ENCODE peak calls at places on chromosomes 12 and 14, in four cellular contexts. One of them, this sample, is unnamed.

GRCh38 chr12:75884465-75884985 is 147.1 kb downstream of the PHLDA1 start:
- DNase-seq in IMR-90: no peak
- DNase-seq in MM.1S: no peak
- DNase-seq in psoas muscle: no peak
- DNase-seq in this sample: no peak

GRCh38 chr12:129212221-129212630 is 358.9 kb downstream of the GLT1D1 start:
- DNase-seq in MM.1S: no peak
- DNase-seq in psoas muscle: no peak
- DNase-seq in IMR-90: no peak
- DNase-seq in this sample: no peak

GRCh38 chr14:62179367-62180018 is 417.3 kb downstream of the SNAPC1 start:
- DNase-seq in IMR-90: peak
- DNase-seq in psoas muscle: no peak
- DNase-seq in MM.1S: peak
- DNase-seq in this sample: no peak

GRCh38 chr12:97556201-97556824 is 93.7 kb downstream of the RMST start:
- DNase-seq in psoas muscle: no peak
- DNase-seq in IMR-90: no peak
- DNase-seq in MM.1S: no peak
- DNase-seq in this sample: no peak

GRCh38 chr14:75257241-75257640 is 21.4 kb upstream of the FOS start:
- DNase-seq in IMR-90: peak
- DNase-seq in psoas muscle: no peak
- DNase-seq in MM.1S: no peak
- DNase-seq in this sample: no peak

GRCh38 chr14:29637406-29637805 is 290.2 kb downstream of the PRKD1 start:
- DNase-seq in IMR-90: peak
- DNase-seq in psoas muscle: no peak
- DNase-seq in MM.1S: no peak
- DNase-seq in this sample: no peak

GRCh38 chr14:71438684-71439083 is 493.5 kb upstream of the RGS6 start:
- DNase-seq in MM.1S: no peak
- DNase-seq in psoas muscle: no peak
- DNase-seq in IMR-90: peak
- DNase-seq in this sample: no peak

GRCh38 chr12:95653761-95654546 is 102.7 kb upstream of the USP44 start:
- DNase-seq in IMR-90: peak
- DNase-seq in MM.1S: no peak
- DNase-seq in psoas muscle: peak
- DNase-seq in this sample: peak

GRCh38 chr14:20623798-20624197 is 17.7 kb downstream of the OR6S1 start:
- DNase-seq in psoas muscle: no peak
- DNase-seq in MM.1S: no peak
- DNase-seq in IMR-90: no peak
- DNase-seq in this sample: no peak

GRCh38 chr14:99758121-99758871 is 34.9 kb upstream of the EML1 start:
- DNase-seq in MM.1S: no peak
- DNase-seq in psoas muscle: no peak
- DNase-seq in IMR-90: peak
- DNase-seq in this sample: no peak

DNA sequence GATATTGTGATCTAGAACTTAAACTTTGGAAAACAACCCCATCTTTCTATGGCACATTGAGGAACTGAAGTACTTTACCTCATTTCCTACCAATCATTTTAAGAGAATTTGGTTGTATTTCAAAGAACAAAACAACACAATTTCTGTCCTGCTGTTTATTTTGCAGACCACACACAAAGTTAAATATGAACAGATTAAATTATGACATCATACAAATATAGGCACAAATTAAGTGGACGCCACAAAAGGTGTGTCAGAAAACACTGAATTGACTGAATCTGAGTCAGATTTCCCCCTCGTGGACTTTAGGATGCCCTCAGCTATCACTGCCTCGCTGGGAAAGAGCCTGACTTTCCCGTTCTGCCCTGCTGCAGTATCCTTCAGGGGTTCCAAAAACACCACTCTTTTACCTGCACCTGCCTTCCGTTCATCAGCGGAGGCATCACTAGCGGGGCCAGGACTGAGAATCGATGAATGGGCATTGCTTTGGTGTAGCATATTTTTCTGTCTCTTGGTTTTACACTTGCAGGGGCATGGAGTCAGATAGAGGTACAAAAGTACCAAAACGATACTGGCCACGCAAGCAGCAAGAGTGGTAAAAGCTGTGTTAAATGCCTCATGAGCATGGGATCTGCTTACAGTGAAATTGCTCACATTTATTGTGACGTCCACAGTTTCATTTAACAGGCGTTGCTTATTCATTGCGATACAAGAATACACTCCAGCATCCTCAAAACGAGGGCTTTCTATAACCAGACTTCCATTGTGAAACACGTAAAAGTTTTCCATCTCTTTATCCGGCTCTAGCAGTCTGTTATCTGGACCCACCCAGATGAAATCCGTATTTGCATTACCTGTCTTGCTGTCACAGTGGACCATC is 2.0 kb upstream of the PCED1B start:
- DNase-seq in IMR-90: no peak
- DNase-seq in psoas muscle: no peak
- DNase-seq in MM.1S: no peak
- DNase-seq in this sample: no peak
- H3K27ac ChIP-seq in IMR-90: no peak
- H3K27ac ChIP-seq in psoas muscle: no peak
- H3K27ac ChIP-seq in MM.1S: no peak
- H3K27ac ChIP-seq in this sample: peak

GRCh38 chr12:501722-502447 is 42.1 kb downstream of the B4GALNT3 start:
- DNase-seq in MM.1S: no peak
- DNase-seq in IMR-90: no peak
- DNase-seq in psoas muscle: no peak
- DNase-seq in this sample: no peak

GRCh38 chr12:499837-500458 is 40.2 kb downstream of the B4GALNT3 start:
- DNase-seq in psoas muscle: no peak
- DNase-seq in IMR-90: no peak
- DNase-seq in MM.1S: no peak
- DNase-seq in this sample: no peak

GRCh38 chr12:497501-498160 is 37.9 kb downstream of the B4GALNT3 start:
- DNase-seq in MM.1S: no peak
- DNase-seq in psoas muscle: no peak
- DNase-seq in IMR-90: no peak
- DNase-seq in this sample: no peak

GRCh38 chr12:495466-495865 is 35.7 kb downstream of the B4GALNT3 start:
- DNase-seq in MM.1S: no peak
- DNase-seq in psoas muscle: no peak
- DNase-seq in IMR-90: no peak
- DNase-seq in this sample: no peak

DNA sequence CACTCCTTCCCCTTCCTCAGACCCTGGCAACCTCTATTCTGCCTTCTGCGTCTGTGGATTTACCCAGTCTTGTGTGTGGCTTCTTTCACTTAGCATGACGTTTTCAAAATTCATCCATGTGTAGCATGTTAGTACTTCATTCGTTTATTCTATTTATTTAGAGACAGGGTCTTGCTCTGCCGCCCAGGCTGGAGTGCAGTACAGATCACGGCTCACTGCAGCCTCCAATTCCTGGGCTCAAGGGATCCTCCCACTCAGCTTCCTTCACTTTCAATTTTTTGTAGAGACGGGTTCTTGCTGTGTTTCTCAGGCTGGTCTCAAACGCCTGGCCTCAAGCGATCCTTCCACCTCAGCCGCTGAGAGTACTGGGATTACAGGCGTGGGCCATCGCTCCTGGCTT is 37.0 kb downstream of the B4GALNT3 start:
- DNase-seq in psoas muscle: no peak
- DNase-seq in MM.1S: no peak
- DNase-seq in IMR-90: no peak
- DNase-seq in this sample: no peak
- H3K27ac ChIP-seq in psoas muscle: no peak
- H3K27ac ChIP-seq in MM.1S: no peak
- H3K27ac ChIP-seq in IMR-90: no peak
- H3K27ac ChIP-seq in this sample: no peak

GRCh38 chr12:52603314-52603713 is 2.1 kb upstream of the KRT72 start:
- DNase-seq in MM.1S: no peak
- DNase-seq in psoas muscle: no peak
- DNase-seq in IMR-90: no peak
- DNase-seq in this sample: peak
- H3K27ac ChIP-seq in MM.1S: no peak
- H3K27ac ChIP-seq in psoas muscle: no peak
- H3K27ac ChIP-seq in IMR-90: no peak
- H3K27ac ChIP-seq in this sample: peak

DNA sequence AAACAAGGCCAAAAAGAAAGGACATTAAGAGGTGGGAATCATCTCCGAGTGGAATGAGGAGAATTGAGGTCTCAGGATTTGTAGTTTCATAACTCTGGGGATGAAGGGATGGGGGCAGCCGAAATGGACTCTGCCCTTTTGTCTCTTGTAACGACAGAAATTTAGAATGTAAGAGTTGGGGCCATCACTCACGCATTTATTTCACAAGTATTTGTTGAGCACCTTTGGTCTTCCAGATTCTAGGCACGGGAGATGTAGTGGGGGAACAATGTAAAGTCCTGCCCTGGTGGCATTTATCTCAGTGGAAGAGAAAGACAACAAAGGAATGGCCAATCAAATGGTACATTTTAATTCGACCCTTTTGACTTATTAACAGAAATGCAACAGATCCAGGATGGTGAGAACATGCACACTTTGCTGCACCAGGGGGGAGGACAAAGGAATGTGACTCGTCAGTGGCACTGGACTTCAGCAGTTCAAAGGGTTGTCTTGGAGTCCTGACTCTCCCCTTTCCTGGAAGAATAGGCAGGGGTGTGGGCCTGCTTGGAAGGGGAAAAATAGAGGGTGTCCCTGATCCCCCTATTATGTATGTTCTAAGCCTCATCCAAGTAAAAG is 102.0 kb downstream of the TMEM30B start:
- DNase-seq in MM.1S: no peak
- DNase-seq in IMR-90: peak
- DNase-seq in psoas muscle: no peak
- DNase-seq in this sample: no peak
- H3K27ac ChIP-seq in MM.1S: no peak
- H3K27ac ChIP-seq in IMR-90: peak
- H3K27ac ChIP-seq in psoas muscle: peak
- H3K27ac ChIP-seq in this sample: no peak

GRCh38 chr14:68626386-68626785 is 166.5 kb downstream of the ZFP36L1 start:
- DNase-seq in psoas muscle: peak
- DNase-seq in IMR-90: no peak
- DNase-seq in MM.1S: no peak
- DNase-seq in this sample: no peak

GRCh38 chr14:68627050-68627867 is 165.6 kb downstream of the ZFP36L1 start:
- DNase-seq in psoas muscle: no peak
- DNase-seq in IMR-90: no peak
- DNase-seq in MM.1S: no peak
- DNase-seq in this sample: no peak

GRCh38 chr14:68624541-68625220 is 168.2 kb downstream of the ZFP36L1 start:
- DNase-seq in IMR-90: no peak
- DNase-seq in psoas muscle: no peak
- DNase-seq in MM.1S: no peak
- DNase-seq in this sample: no peak

GRCh38 chr14:68623828-68624227 is 169.0 kb downstream of the ZFP36L1 start:
- DNase-seq in IMR-90: no peak
- DNase-seq in psoas muscle: no peak
- DNase-seq in MM.1S: no peak
- DNase-seq in this sample: no peak

GRCh38 chr14:68625366-68626090 is 167.3 kb downstream of the ZFP36L1 start:
- DNase-seq in MM.1S: no peak
- DNase-seq in psoas muscle: no peak
- DNase-seq in IMR-90: no peak
- DNase-seq in this sample: no peak
- H3K27ac ChIP-seq in MM.1S: no peak
- H3K27ac ChIP-seq in psoas muscle: peak
- H3K27ac ChIP-seq in IMR-90: no peak
- H3K27ac ChIP-seq in this sample: no peak

GRCh38 chr12:52217223-52217622 is 15.8 kb upstream of the KRT7 start:
- DNase-seq in MM.1S: no peak
- DNase-seq in psoas muscle: no peak
- DNase-seq in IMR-90: no peak
- DNase-seq in this sample: no peak
- H3K27ac ChIP-seq in MM.1S: no peak
- H3K27ac ChIP-seq in psoas muscle: no peak
- H3K27ac ChIP-seq in IMR-90: no peak
- H3K27ac ChIP-seq in this sample: no peak

DNA sequence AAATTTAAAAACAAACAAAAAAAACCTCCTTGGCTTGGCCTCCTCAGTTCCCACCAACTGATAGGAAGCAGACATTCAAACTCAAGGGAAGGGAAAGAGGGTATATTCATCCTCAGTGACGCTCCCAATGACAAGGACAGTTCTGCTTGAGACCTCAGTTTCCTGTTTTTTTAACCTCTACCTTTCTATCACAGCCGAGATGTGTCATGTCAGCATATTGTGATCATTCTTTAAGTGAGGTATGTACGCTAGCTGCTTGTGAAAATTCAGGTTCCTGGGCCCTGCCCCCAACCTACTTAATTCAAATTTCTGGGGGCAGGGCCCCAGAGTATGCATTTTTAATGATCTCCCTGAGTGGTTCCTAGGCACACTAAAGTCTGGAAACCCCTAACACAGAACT is 611.9 kb upstream of the TBX3 start:
- DNase-seq in MM.1S: no peak
- DNase-seq in IMR-90: no peak
- DNase-seq in psoas muscle: no peak
- DNase-seq in this sample: no peak
- H3K27ac ChIP-seq in MM.1S: no peak
- H3K27ac ChIP-seq in IMR-90: no peak
- H3K27ac ChIP-seq in psoas muscle: no peak
- H3K27ac ChIP-seq in this sample: no peak

GRCh38 chr14:54674342-54674741 is 107.4 kb downstream of the SAMD4A start:
- DNase-seq in psoas muscle: no peak
- DNase-seq in MM.1S: peak
- DNase-seq in IMR-90: no peak
- DNase-seq in this sample: no peak

GRCh38 chr14:54672181-54672580 is 105.3 kb downstream of the SAMD4A start:
- DNase-seq in MM.1S: no peak
- DNase-seq in psoas muscle: no peak
- DNase-seq in IMR-90: no peak
- DNase-seq in this sample: no peak

GRCh38 chr14:54671537-54671936 is 104.6 kb downstream of the SAMD4A start:
- DNase-seq in psoas muscle: no peak
- DNase-seq in MM.1S: no peak
- DNase-seq in IMR-90: no peak
- DNase-seq in this sample: no peak

GRCh38 chr14:54673193-54674121 is 106.5 kb downstream of the SAMD4A start:
- DNase-seq in IMR-90: peak
- DNase-seq in psoas muscle: no peak
- DNase-seq in MM.1S: no peak
- DNase-seq in this sample: no peak

DNA sequence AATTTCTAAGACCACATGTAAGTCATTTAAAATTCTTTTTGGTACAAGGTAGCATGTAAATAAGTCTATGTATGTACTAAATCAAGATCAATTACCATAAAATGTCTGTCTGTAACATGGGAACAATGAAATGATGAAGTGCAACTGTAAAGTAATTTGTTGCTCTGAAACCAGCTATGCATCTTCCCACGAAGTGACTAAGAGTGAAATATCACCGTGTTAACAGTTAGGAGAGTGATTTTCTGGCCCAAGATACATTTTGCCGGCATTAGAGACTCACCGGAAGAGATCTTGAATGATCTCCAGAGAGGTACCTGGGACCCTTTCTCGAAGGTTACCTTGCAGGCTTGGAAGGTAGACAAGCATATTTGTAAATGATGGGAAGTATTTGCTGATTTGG is 105.8 kb downstream of the SAMD4A start:
- DNase-seq in MM.1S: no peak
- DNase-seq in psoas muscle: no peak
- DNase-seq in IMR-90: no peak
- DNase-seq in this sample: no peak
- H3K27ac ChIP-seq in MM.1S: no peak
- H3K27ac ChIP-seq in psoas muscle: peak
- H3K27ac ChIP-seq in IMR-90: no peak
- H3K27ac ChIP-seq in this sample: no peak

GRCh38 chr14:93980464-93981201 is 4.3 kb upstream of the ASB2 start:
- DNase-seq in IMR-90: peak
- DNase-seq in MM.1S: no peak
- DNase-seq in psoas muscle: peak
- DNase-seq in this sample: no peak
- H3K27ac ChIP-seq in IMR-90: no peak
- H3K27ac ChIP-seq in MM.1S: no peak
- H3K27ac ChIP-seq in psoas muscle: peak
- H3K27ac ChIP-seq in this sample: no peak